ENCODE peak calls at places on chromosomes 11 and 22, in seven cellular contexts. F is CD8-positive, alpha-beta memory T cell; J is GM23338; O is NT2/D1; D is H7; X is uterus; C is bronchial epithelial cell. V is an unnamed sample.

GRCh38 chr22:40044870-40045834 is 50.4 kb downstream of the FAM83F start:
- DNase-seq in J (peak), F (peak), C (no peak), D (peak), O (no peak), X (peak), V (no peak)

GRCh38 chr11:116449522-116449921 is 323.3 kb downstream of the BUD13 start:
- DNase-seq in X (no peak), C (no peak), F (no peak), J (no peak), O (no peak), D (no peak), V (no peak)

GRCh38 chr22:47209077-47209514 is 446.6 kb downstream of the TBC1D22A start:
- DNase-seq in X (no peak), D (no peak), F (no peak), O (no peak), J (no peak), C (no peak), V (no peak)

GRCh38 chr22:26322179-26322905 is 106.7 kb upstream of the ASPHD2 start:
- DNase-seq in J (no peak), D (no peak), X (no peak), C (peak), F (no peak), O (peak), V (peak)

GRCh38 chr11:96483550-96483949 is 93.7 kb downstream of the JRKL start:
- DNase-seq in X (no peak), C (no peak), O (no peak), D (no peak), F (no peak), J (no peak), V (no peak)

GRCh38 chr11:6855971-6856542 is 6.8 kb upstream of the OR10A2 start:
- DNase-seq in F (no peak), X (no peak), J (no peak), C (peak), D (no peak), O (no peak), V (peak)

GRCh38 chr11:47207459-47207858 is 7.3 kb upstream of the DDB2 start:
- DNase-seq in X (no peak), C (no peak), D (no peak), J (no peak), O (no peak), F (no peak), V (no peak)

GRCh38 chr11:2752923-2753322 is 53.1 kb upstream of the KCNQ1OT1 start:
- DNase-seq in X (no peak), F (no peak), J (no peak), O (no peak), C (no peak), D (no peak), V (no peak)

GRCh38 chr11:134466035-134466908 is 54.2 kb upstream of the B3GAT1 start:
- DNase-seq in O (no peak), J (peak), F (no peak), X (no peak), D (peak), C (no peak), V (no peak)

GRCh38 chr11:76577199-76577920 is 93.2 kb downstream of the LRRC32 start:
- DNase-seq in X (no peak), D (no peak), O (no peak), F (no peak), J (no peak), C (peak), V (peak)

GRCh38 chr11:132125855-132126841 is 755.7 kb downstream of the NTM start:
- DNase-seq in D (peak), J (peak), C (no peak), X (no peak), F (no peak), O (no peak), V (peak)

GRCh38 chr11:110184974-110185597 is 91.9 kb downstream of the ZC3H12C start:
- DNase-seq in J (no peak), C (peak), X (no peak), O (no peak), F (no peak), D (no peak), V (peak)

GRCh38 chr11:33034983-33035382 is 4.4 kb upstream of the TCP11L1 start:
- DNase-seq in F (no peak), O (no peak), X (no peak), D (no peak), J (no peak), C (no peak), V (no peak)

GRCh38 chr22:48441553-48441850 is 1386.2 kb downstream of the BRD1 start:
- DNase-seq in O (no peak), D (no peak), J (no peak), C (no peak), F (no peak), X (no peak), V (no peak)

GRCh38 chr11:119794756-119795155 is 65.8 kb upstream of the NECTIN1 start:
- DNase-seq in O (no peak), D (no peak), J (no peak), X (no peak), C (no peak), F (no peak), V (no peak)

GRCh38 chr11:35276396-35276795 is 137.4 kb downstream of the CD44 start:
- DNase-seq in J (no peak), D (no peak), O (no peak), C (peak), X (no peak), F (no peak), V (no peak)

DNA sequence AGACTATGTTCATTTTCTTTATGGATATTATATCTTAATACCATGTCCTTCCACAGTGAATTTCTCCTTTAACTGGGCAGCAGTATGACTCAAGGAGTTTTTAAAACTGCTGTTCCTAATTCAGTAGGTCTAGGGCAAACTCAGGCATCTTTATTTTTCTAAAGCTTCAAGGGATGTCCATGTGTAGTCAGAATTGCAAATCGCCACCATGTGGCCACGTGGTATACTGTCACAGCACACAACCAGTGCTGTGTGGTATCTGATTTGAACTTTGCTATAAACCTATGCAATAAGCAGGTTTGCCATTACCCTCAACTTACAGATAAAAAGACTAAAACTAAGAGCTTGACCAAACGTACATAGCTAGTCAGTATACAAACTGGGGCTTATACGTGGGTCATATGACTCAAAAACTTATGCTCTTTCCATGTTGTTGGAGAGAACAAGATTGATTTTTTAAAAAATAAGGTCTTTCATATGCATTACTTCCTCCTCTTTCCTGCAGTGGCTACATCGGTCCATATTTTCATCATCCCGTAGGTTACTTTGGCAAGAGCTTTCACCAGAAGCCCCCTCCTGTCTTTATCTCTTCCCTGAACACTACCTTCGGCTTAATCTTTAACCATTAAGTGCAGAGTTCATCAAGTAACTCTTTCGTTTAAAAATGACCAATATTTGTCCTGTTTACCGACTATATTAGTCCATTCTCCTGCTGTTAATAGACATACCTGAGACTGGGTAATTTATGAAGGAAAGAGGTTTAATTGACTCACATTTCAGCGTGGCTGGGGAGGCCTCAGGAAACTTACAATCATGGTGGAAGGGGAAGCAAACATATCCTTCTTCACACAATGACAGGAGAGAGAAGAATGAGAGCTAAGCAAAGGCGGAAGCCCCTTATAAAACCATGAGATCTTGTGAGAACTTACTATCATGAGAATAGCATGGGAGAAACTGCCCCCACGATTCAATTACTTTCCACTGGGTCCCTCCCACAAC is 8.0 kb upstream of the HTATIP2 start:
- DNase-seq in C (peak), O (no peak), F (peak), J (peak), X (no peak), D (no peak), V (no peak)
- H3K4me3 ChIP-seq in C (no peak), O (no peak), F (no peak), J (no peak), X (no peak), D (no peak), V (no peak)

GRCh38 chr22:23226497-23226850 is 46.2 kb downstream of the BCR start:
- DNase-seq in D (no peak), C (no peak), X (no peak), F (no peak), O (no peak), J (no peak), V (no peak)
- H3K4me3 ChIP-seq in D (no peak), C (no peak), X (no peak), F (no peak), O (no peak), J (no peak), V (no peak)

GRCh38 chr11:65779669-65779918 is 1.2 kb downstream of the AP5B1 start:
- DNase-seq in C (no peak), J (no peak), D (no peak), F (no peak), O (no peak), X (no peak), V (no peak)

GRCh38 chr11:65778901-65779668 is 1.7 kb downstream of the AP5B1 start:
- DNase-seq in D (peak), X (no peak), O (no peak), F (no peak), C (no peak), J (no peak), V (no peak)

GRCh38 chr11:65777241-65777640 is 3.5 kb downstream of the AP5B1 start:
- DNase-seq in D (no peak), C (no peak), X (no peak), J (no peak), F (no peak), O (no peak), V (no peak)

GRCh38 chr11:65777821-65778361 is 2.9 kb downstream of the AP5B1 start:
- DNase-seq in X (no peak), O (no peak), J (no peak), D (peak), F (no peak), C (no peak), V (no peak)

GRCh38 chr11:65778431-65778900 is 2.3 kb downstream of the AP5B1 start:
- DNase-seq in X (no peak), F (no peak), C (no peak), J (no peak), D (no peak), O (no peak), V (no peak)
- H3K4me3 ChIP-seq in X (no peak), F (no peak), C (no peak), J (no peak), D (no peak), O (no peak), V (no peak)

GRCh38 chr11:16609769-16610168 is 128.7 kb upstream of the C11orf58 start:
- DNase-seq in J (peak), D (no peak), F (no peak), O (no peak), C (no peak), X (no peak), V (no peak)

GRCh38 chr11:16610738-16611388 is 127.6 kb upstream of the C11orf58 start:
- DNase-seq in J (peak), D (peak), F (no peak), O (no peak), X (no peak), C (no peak), V (no peak)

GRCh38 chr11:16611395-16612233 is 126.8 kb upstream of the C11orf58 start:
- DNase-seq in F (no peak), C (no peak), D (peak), X (no peak), J (peak), O (no peak), V (no peak)

GRCh38 chr11:16612234-16612571 is 126.2 kb upstream of the C11orf58 start:
- DNase-seq in F (no peak), O (no peak), X (no peak), C (no peak), D (no peak), J (peak), V (no peak)

GRCh38 chr11:16610213-16610737 is 128.2 kb upstream of the C11orf58 start:
- DNase-seq in X (no peak), J (peak), C (no peak), D (peak), F (no peak), O (no peak), V (no peak)
- H3K4me3 ChIP-seq in X (no peak), J (peak), C (no peak), D (no peak), F (no peak), O (no peak), V (no peak)

GRCh38 chr11:94183886-94184264 is 55.2 kb downstream of the PANX1 start:
- DNase-seq in X (peak), F (no peak), D (peak), J (peak), O (peak), C (peak), V (peak)

GRCh38 chr11:94183251-94183885 is 54.7 kb downstream of the PANX1 start:
- DNase-seq in F (no peak), D (no peak), O (no peak), C (no peak), J (no peak), X (no peak), V (no peak)

GRCh38 chr11:94185387-94186084 is 56.9 kb downstream of the PANX1 start:
- DNase-seq in X (no peak), F (no peak), C (no peak), J (no peak), D (no peak), O (no peak), V (peak)

GRCh38 chr11:94184861-94185260 is 56.2 kb downstream of the PANX1 start:
- DNase-seq in O (no peak), X (no peak), C (no peak), J (no peak), D (no peak), F (no peak), V (no peak)

DNA sequence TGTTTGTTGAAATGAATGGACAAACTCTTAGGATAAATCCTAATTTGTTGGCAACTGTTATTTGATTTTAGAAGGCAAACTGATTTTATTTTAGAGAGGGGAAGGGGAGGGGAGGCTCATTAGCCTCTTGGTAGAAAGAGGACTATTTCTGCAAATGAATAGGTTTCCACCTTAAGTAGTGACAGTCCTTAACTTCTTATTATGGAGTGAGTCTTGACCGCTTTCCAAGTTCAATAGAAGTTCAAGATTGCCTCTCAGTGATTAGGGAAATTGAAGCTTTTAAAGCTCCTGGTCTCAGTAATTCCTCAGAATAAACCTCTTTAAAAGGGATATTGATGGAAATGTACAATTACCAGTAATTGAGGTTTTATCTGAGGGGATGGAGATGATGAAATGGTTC is 55.7 kb downstream of the PANX1 start:
- DNase-seq in X (no peak), F (no peak), O (no peak), J (no peak), C (no peak), D (no peak), V (no peak)
- H3K4me3 ChIP-seq in X (no peak), F (no peak), O (no peak), J (no peak), C (no peak), D (no peak), V (no peak)

GRCh38 chr11:665707-666281 is 28.7 kb downstream of the DRD4 start:
- DNase-seq in O (no peak), C (no peak), D (no peak), J (no peak), F (no peak), X (peak), V (peak)
- H3K4me3 ChIP-seq in O (no peak), C (no peak), D (no peak), J (no peak), F (no peak), X (no peak), V (no peak)

DNA sequence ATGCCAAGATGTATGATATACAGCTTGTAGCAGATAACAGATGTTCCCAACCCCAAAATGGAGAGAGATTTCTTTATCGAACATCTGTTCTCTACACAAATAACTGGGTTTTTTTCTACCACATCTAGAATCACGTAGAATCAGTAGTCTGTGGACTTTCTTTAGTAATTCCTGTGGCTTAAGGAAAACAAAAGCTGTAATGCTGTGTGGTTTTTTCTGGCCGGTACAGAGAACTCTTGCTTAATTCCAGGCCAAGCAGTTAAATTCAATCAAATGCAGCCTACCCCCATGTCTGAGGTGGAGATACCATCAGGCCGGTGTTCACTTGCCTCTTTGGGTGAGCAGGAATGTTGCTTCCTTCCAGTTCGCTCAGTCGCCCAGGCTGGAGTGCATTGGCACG is 303.4 kb downstream of the FAT3 start:
- DNase-seq in F (no peak), J (no peak), O (no peak), X (no peak), D (no peak), C (no peak), V (peak)
- H3K4me3 ChIP-seq in F (no peak), J (no peak), O (no peak), X (no peak), D (no peak), C (no peak), V (no peak)

GRCh38 chr11:68273056-68273738 is 1.4 kb upstream of the C11orf24 start:
- DNase-seq in F (no peak), D (no peak), C (no peak), X (no peak), J (no peak), O (no peak), V (no peak)
- H3K4me3 ChIP-seq in F (no peak), D (no peak), C (no peak), X (no peak), J (peak), O (no peak), V (no peak)

GRCh38 chr11:102416974-102417373 is 35.6 kb downstream of the TMEM123 start:
- DNase-seq in J (no peak), O (no peak), X (no peak), F (peak), C (no peak), D (no peak), V (no peak)

GRCh38 chr11:102413497-102413896 is 39.1 kb downstream of the TMEM123 start:
- DNase-seq in O (no peak), C (no peak), J (no peak), F (peak), D (no peak), X (no peak), V (no peak)

GRCh38 chr11:102411142-102411541 is 41.4 kb downstream of the TMEM123 start:
- DNase-seq in D (no peak), J (no peak), C (no peak), F (no peak), O (no peak), X (no peak), V (no peak)

GRCh38 chr11:102415252-102415916 is 37.2 kb downstream of the TMEM123 start:
- DNase-seq in J (no peak), O (no peak), X (no peak), F (peak), C (no peak), D (no peak), V (no peak)

GRCh38 chr11:102414559-102414958 is 38.0 kb downstream of the TMEM123 start:
- DNase-seq in O (no peak), C (no peak), J (no peak), X (no peak), F (no peak), D (no peak), V (no peak)
- H3K4me3 ChIP-seq in O (no peak), C (no peak), J (no peak), X (no peak), F (peak), D (no peak), V (no peak)

V was measured in skeletal muscle cell.